ENCODE peak calls at places on chromosomes 7 and 10, in four cellular contexts. C is activated T-helper 1 cell treated with anti-CD3 and anti-CD28 coated beads, Interleukin-2, amount 50 U/mL, for 16 hours; X is NCI-H226; W is foreskin fibroblast. G is an unnamed sample.

GRCh38 chr7:604038-604883 is 84.6 kb upstream of the PDGFA start:
- DNase-seq in C (peak), X (peak), W (peak), G (no peak)

GRCh38 chr10:24360286-24361127 is 151.6 kb downstream of the KIAA1217 start:
- DNase-seq in C (no peak), X (peak), W (peak), G (peak)

GRCh38 chr10:77578583-77579227 is 58.9 kb downstream of the KCNMA1 start:
- DNase-seq in C (no peak), X (peak), W (no peak), G (no peak)

GRCh38 chr7:1268866-1269265 is 36.2 kb downstream of the UNCX start:
- DNase-seq in C (no peak), X (no peak), W (no peak), G (no peak)

GRCh38 chr7:36723951-36724664 is at the start of gene AOAH:
- DNase-seq in C (peak), X (no peak), W (no peak), G (no peak)

GRCh38 chr7:149729983-149730801 is 43.2 kb downstream of the ZNF467 start:
- DNase-seq in C (no peak), X (no peak), W (no peak), G (no peak)

GRCh38 chr10:31584789-31585406 is 265.9 kb downstream of the ZEB1 start:
- DNase-seq in C (no peak), X (no peak), W (no peak), G (no peak)

GRCh38 chr7:16791071-16791470 is 13.7 kb downstream of the AGR2 start:
- DNase-seq in C (no peak), X (no peak), W (peak), G (no peak)

GRCh38 chr10:71531485-71532446 is 135.0 kb downstream of the CDH23 start:
- DNase-seq in C (no peak), X (no peak), W (no peak), G (no peak)

GRCh38 chr7:74061840-74062539 is 21.6 kb upstream of the LIMK1 start:
- DNase-seq in C (peak), X (peak), W (peak), G (peak)

GRCh38 chr7:130490287-130490686 is 1.6 kb upstream of the MEST start:
- DNase-seq in C (no peak), X (no peak), W (no peak), G (no peak)

GRCh38 chr7:149147730-149148653 is 739 bp downstream of the ZNF398 start:
- DNase-seq in C (peak), X (no peak), W (peak), G (peak)

GRCh38 chr10:75073442-75073841 is 38.0 kb upstream of the SAMD8 start:
- DNase-seq in C (no peak), X (no peak), W (no peak), G (no peak)

GRCh38 chr10:21524526-21525366 is 736 bp downstream of the SKIDA1 start:
- DNase-seq in C (no peak), X (no peak), W (peak), G (peak)

GRCh38 chr10:3775671-3776551 is 9.1 kb downstream of the KLF6 start:
- DNase-seq in C (no peak), X (peak), W (peak), G (no peak)

GRCh38 chr10:77537720-77538373 is 99.8 kb downstream of the KCNMA1 start:
- DNase-seq in C (no peak), X (peak), W (no peak), G (no peak)

GRCh38 chr7:47611045-47611511 is 29.2 kb upstream of the TNS3 start:
- DNase-seq in C (no peak), X (no peak), W (no peak), G (peak)

GRCh38 chr7:33038639-33039038 is 23.9 kb downstream of the NT5C3A start:
- DNase-seq in C (no peak), X (no peak), W (no peak), G (no peak)

GRCh38 chr7:132298782-132299181 is 277.5 kb downstream of the PLXNA4 start:
- DNase-seq in C (no peak), X (no peak), W (peak), G (no peak)

G was measured in HepG2.